ENCODE peak calls at places on chromosome 9, in six cellular contexts. V is NCI-H774; W is esophagus squamous epithelium; M is activated CD4-positive, alpha-beta T cell treated with anti-CD3 and anti-CD28 coated beads, Interleukin-2, amount 50 U/mL, for 4 hours; F is cerebellum; D is AG04450. B is an unnamed sample.
A peak's percentile ranks its signal among the peaks of the same experiment; 100 is the strongest.

GRCh38 chr9:106887066-106887465 is 24.1 kb downstream of the ZNF462 start:
- DNase-seq in V (no peak), W (no peak), M (no peak), F (no peak), D (no peak), B (no peak)

GRCh38 chr9:29691758-29692407 is 2118.6 kb upstream of the C9orf72 start:
- DNase-seq in V (no peak), W (no peak), M (no peak), F (no peak), D (no peak), B (peak; percentile 20)

GRCh38 chr9:108783318-108784127 is 72.3 kb downstream of the ACTL7B start:
- DNase-seq in V (no peak), W (no peak), M (no peak), F (no peak), D (no peak), B (no peak)

GRCh38 chr9:20189871-20190270 is 401.0 kb upstream of the SLC24A2 start:
- DNase-seq in V (no peak), W (no peak), M (no peak), F (peak; percentile 28), D (no peak), B (peak; percentile 73)

GRCh38 chr9:19922476-19923118 is 133.8 kb upstream of the SLC24A2 start:
- DNase-seq in V (peak; percentile 63), W (no peak), M (no peak), F (peak; percentile 26), D (peak; percentile 7), B (peak; percentile 76)

GRCh38 chr9:95381243-95381642 is 63.7 kb upstream of the FANCC start:
- DNase-seq in V (no peak), W (no peak), M (no peak), F (no peak), D (no peak), B (no peak)

GRCh38 chr9:105007143-105007542 is 79.2 kb upstream of the ABCA1 start:
- DNase-seq in V (no peak), W (no peak), M (no peak), F (no peak), D (peak; percentile 38), B (no peak)

GRCh38 chr9:114311571-114312512 is 11.1 kb upstream of the ORM1 start:
- DNase-seq in V (no peak), W (no peak), M (no peak), F (no peak), D (no peak), B (no peak)

GRCh38 chr9:136991993-136992818 is at the start of gene PAXX:
- DNase-seq in V (peak; percentile 88), W (peak; percentile 60), M (peak; percentile 90), F (peak; percentile 98), D (peak; percentile 57), B (peak; percentile 85)

GRCh38 chr9:137457406-137458193 is 1.5 kb downstream of the NSMF start:
- DNase-seq in V (no peak), W (no peak), M (no peak), F (no peak), D (no peak), B (no peak)

GRCh38 chr9:444528-444927 is 229.9 kb downstream of the DOCK8 start:
- DNase-seq in V (no peak), W (no peak), M (no peak), F (no peak), D (no peak), B (no peak)

GRCh38 chr9:126705767-126706697 is 92.3 kb downstream of the LMX1B start:
- DNase-seq in V (no peak), W (no peak), M (peak; percentile 72), F (no peak), D (no peak), B (peak; percentile 25)

GRCh38 chr9:131422241-131422792 is 28.4 kb downstream of the PRRC2B start:
- DNase-seq in V (no peak), W (no peak), M (no peak), F (peak; percentile 60), D (no peak), B (peak; percentile 8)

GRCh38 chr9:129500863-129501770 is 119.8 kb downstream of the C9orf50 start:
- DNase-seq in V (no peak), W (no peak), M (no peak), F (no peak), D (no peak), B (no peak)

GRCh38 chr9:31854187-31854586 is 530.3 kb upstream of the ACO1 start:
- DNase-seq in V (no peak), W (no peak), M (no peak), F (no peak), D (no peak), B (no peak)

GRCh38 chr9:136565075-136565721 is 19.4 kb upstream of the NOTCH1 start:
- DNase-seq in V (no peak), W (no peak), M (no peak), F (no peak), D (no peak), B (no peak)

GRCh38 chr9:4339783-4340335 is 40.0 kb upstream of the GLIS3 start:
- DNase-seq in V (no peak), W (no peak), M (no peak), F (no peak), D (no peak), B (no peak)

GRCh38 chr9:79264511-79265448 is 307.0 kb upstream of the TLE4 start:
- DNase-seq in V (peak; percentile 18), W (no peak), M (no peak), F (peak; percentile 36), D (no peak), B (peak; percentile 84)

GRCh38 chr9:137030528-137030927 is 1.4 kb downstream of the FUT7 start:
- DNase-seq in V (no peak), W (no peak), M (no peak), F (peak; percentile 61), D (no peak), B (no peak)

GRCh38 chr9:119044801-119045200 is 324.4 kb downstream of the BRINP1 start:
- DNase-seq in V (no peak), W (no peak), M (no peak), F (no peak), D (no peak), B (no peak)

GRCh38 chr9:130186839-130187522 is 14.8 kb downstream of the NCS1 start:
- DNase-seq in V (no peak), W (no peak), M (peak; percentile 15), F (peak; percentile 87), D (no peak), B (no peak)

GRCh38 chr9:93686127-93686879 is 109.9 kb downstream of the PHF2 start:
- DNase-seq in V (no peak), W (no peak), M (no peak), F (no peak), D (no peak), B (no peak)

GRCh38 chr9:89657765-89658164 is 53.0 kb downstream of the GADD45G start:
- DNase-seq in V (no peak), W (no peak), M (no peak), F (no peak), D (no peak), B (no peak)